ENCODE peak calls at places on chromosomes 2 and 18, in six cellular contexts. One of them, this sample, is unnamed.

GRCh38 chr18:13217971-13218375 is 587 bp upstream of the LDLRAD4 start:
- DNase-seq in sigmoid colon: no peak
- DNase-seq in transverse colon: peak; percentile 35
- DNase-seq in ovary: no peak
- DNase-seq in stomach: no peak
- DNase-seq in K562: no peak
- DNase-seq in this sample: no peak

GRCh38 chr2:46342566-46343315 is 45.5 kb downstream of the EPAS1 start:
- DNase-seq in sigmoid colon: no peak
- DNase-seq in transverse colon: no peak
- DNase-seq in ovary: no peak
- DNase-seq in stomach: no peak
- DNase-seq in K562: no peak
- DNase-seq in this sample: no peak

GRCh38 chr18:57869228-57869627 is 66.1 kb upstream of the ATP8B1 start:
- DNase-seq in sigmoid colon: no peak
- DNase-seq in transverse colon: no peak
- DNase-seq in ovary: no peak
- DNase-seq in stomach: no peak
- DNase-seq in K562: no peak
- DNase-seq in this sample: peak; percentile 12

GRCh38 chr2:203209538-203209937 is 29.3 kb upstream of the CYP20A1 start:
- DNase-seq in sigmoid colon: no peak
- DNase-seq in transverse colon: no peak
- DNase-seq in ovary: no peak
- DNase-seq in stomach: no peak
- DNase-seq in K562: no peak
- DNase-seq in this sample: no peak

GRCh38 chr2:23513881-23514793 is 129.2 kb downstream of the KLHL29 start:
- DNase-seq in sigmoid colon: peak; percentile 86
- DNase-seq in transverse colon: no peak
- DNase-seq in ovary: no peak
- DNase-seq in stomach: no peak
- DNase-seq in K562: no peak
- DNase-seq in this sample: no peak

GRCh38 chr18:33210575-33211189 is 229.8 kb downstream of the CCDC178 start:
- DNase-seq in sigmoid colon: no peak
- DNase-seq in transverse colon: no peak
- DNase-seq in ovary: no peak
- DNase-seq in stomach: no peak
- DNase-seq in K562: peak; percentile 12
- DNase-seq in this sample: no peak

GRCh38 chr2:207688597-207688996 is 22.8 kb upstream of the CCNYL1 start:
- DNase-seq in sigmoid colon: no peak
- DNase-seq in transverse colon: no peak
- DNase-seq in ovary: no peak
- DNase-seq in stomach: no peak
- DNase-seq in K562: no peak
- DNase-seq in this sample: no peak

GRCh38 chr18:74281639-74282358 is 10.0 kb downstream of the CYB5A start:
- DNase-seq in sigmoid colon: peak; percentile 76
- DNase-seq in transverse colon: peak; percentile 21
- DNase-seq in ovary: no peak
- DNase-seq in stomach: no peak
- DNase-seq in K562: no peak
- DNase-seq in this sample: peak; percentile 83

GRCh38 chr2:95310651-95311050 is 13.5 kb downstream of the KCNIP3 start:
- DNase-seq in sigmoid colon: no peak
- DNase-seq in transverse colon: peak; percentile 45
- DNase-seq in ovary: no peak
- DNase-seq in stomach: no peak
- DNase-seq in K562: no peak
- DNase-seq in this sample: no peak

GRCh38 chr2:3535794-3536681 is 16.7 kb upstream of the ADI1 start:
- DNase-seq in sigmoid colon: peak; percentile 86
- DNase-seq in transverse colon: peak; percentile 33
- DNase-seq in ovary: peak; percentile 76
- DNase-seq in stomach: peak; percentile 55
- DNase-seq in K562: peak; percentile 71
- DNase-seq in this sample: no peak

GRCh38 chr2:179250848-179251504 is 13.7 kb downstream of the SESTD1 start:
- DNase-seq in sigmoid colon: no peak
- DNase-seq in transverse colon: no peak
- DNase-seq in ovary: no peak
- DNase-seq in stomach: no peak
- DNase-seq in K562: no peak
- DNase-seq in this sample: no peak

GRCh38 chr2:179253226-179253625 is 11.4 kb downstream of the SESTD1 start:
- DNase-seq in sigmoid colon: no peak
- DNase-seq in transverse colon: no peak
- DNase-seq in ovary: no peak
- DNase-seq in stomach: no peak
- DNase-seq in K562: no peak
- DNase-seq in this sample: no peak

GRCh38 chr2:179250084-179250483 is 14.5 kb downstream of the SESTD1 start:
- DNase-seq in sigmoid colon: no peak
- DNase-seq in transverse colon: no peak
- DNase-seq in ovary: no peak
- DNase-seq in stomach: no peak
- DNase-seq in K562: no peak
- DNase-seq in this sample: no peak

GRCh38 chr2:179251865-179252264 is 12.8 kb downstream of the SESTD1 start:
- DNase-seq in sigmoid colon: no peak
- DNase-seq in transverse colon: no peak
- DNase-seq in ovary: no peak
- DNase-seq in stomach: no peak
- DNase-seq in K562: no peak
- DNase-seq in this sample: no peak

GRCh38 chr2:179252439-179252838 is 12.2 kb downstream of the SESTD1 start:
- DNase-seq in sigmoid colon: no peak
- DNase-seq in transverse colon: no peak
- DNase-seq in ovary: no peak
- DNase-seq in stomach: no peak
- DNase-seq in K562: no peak
- DNase-seq in this sample: no peak
- H3K4me3 ChIP-seq in sigmoid colon: no peak overlapping the region
- H3K4me3 ChIP-seq in transverse colon: no peak overlapping the region
- H3K4me3 ChIP-seq in ovary: no peak overlapping the region
- H3K4me3 ChIP-seq in stomach: no peak overlapping the region
- H3K4me3 ChIP-seq in K562: no peak overlapping the region
- H3K4me3 ChIP-seq in this sample: no peak overlapping the region

GRCh38 chr2:105294844-105295481 is 34.6 kb downstream of the TGFBRAP1 start:
- DNase-seq in sigmoid colon: no peak
- DNase-seq in transverse colon: no peak
- DNase-seq in ovary: peak; percentile 43
- DNase-seq in stomach: peak; percentile 72
- DNase-seq in K562: peak; percentile 67
- DNase-seq in this sample: no peak
- H3K36me3 ChIP-seq in sigmoid colon: peaks cover 79% of the 10 kb centered on the region
- H3K36me3 ChIP-seq in transverse colon: no peaks in the 10 kb centered on the region
- H3K36me3 ChIP-seq in ovary: no peaks in the 10 kb centered on the region
- H3K36me3 ChIP-seq in stomach: peaks cover 87% of the 10 kb centered on the region
- H3K36me3 ChIP-seq in K562: peaks cover 59% of the 10 kb centered on the region
- H3K36me3 ChIP-seq in this sample: peaks cover 88% of the 10 kb centered on the region

GRCh38 chr18:3051718-3052410 is 38.9 kb upstream of the LPIN2 start:
- DNase-seq in sigmoid colon: no peak
- DNase-seq in transverse colon: peak; percentile 67
- DNase-seq in ovary: no peak
- DNase-seq in stomach: peak; percentile 57
- DNase-seq in K562: no peak
- DNase-seq in this sample: no peak
- TF ChIP-seq EP300 in sigmoid colon: no peak
- TF ChIP-seq EP300 in transverse colon: no peak
- TF ChIP-seq EP300 in ovary: no peak
- TF ChIP-seq EP300 in stomach: no peak
- TF ChIP-seq EP300 in K562: no peak
- TF ChIP-seq EP300 in this sample: no peak

DNA sequence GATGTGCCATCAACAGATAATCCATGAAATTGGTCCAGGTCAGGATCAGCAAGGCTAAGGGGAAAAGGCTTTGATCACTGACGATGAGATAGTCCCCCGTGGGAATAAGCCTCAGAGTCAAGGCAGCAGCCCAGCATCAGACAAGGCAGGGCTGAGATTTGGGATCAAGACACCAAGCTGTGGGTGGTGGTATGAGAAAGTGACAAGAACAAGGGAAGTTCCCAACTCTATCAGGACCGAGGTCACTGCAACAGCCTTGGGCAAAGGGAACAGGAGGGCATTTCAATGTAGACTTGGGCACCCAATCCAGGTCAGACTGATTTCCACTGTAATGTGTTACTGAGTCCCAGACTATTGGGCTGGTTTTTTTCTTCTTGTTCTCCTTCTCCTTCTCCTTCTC is 18.7 kb downstream of the PLEK start:
- DNase-seq in sigmoid colon: no peak
- DNase-seq in transverse colon: no peak
- DNase-seq in ovary: no peak
- DNase-seq in stomach: no peak
- DNase-seq in K562: no peak
- DNase-seq in this sample: no peak
- H3K4me3 ChIP-seq in sigmoid colon: no peak overlapping the region
- H3K4me3 ChIP-seq in transverse colon: no peak overlapping the region
- H3K4me3 ChIP-seq in ovary: no peak overlapping the region
- H3K4me3 ChIP-seq in stomach: no peak overlapping the region
- H3K4me3 ChIP-seq in K562: no peak overlapping the region
- H3K4me3 ChIP-seq in this sample: no peak overlapping the region

GRCh38 chr2:86031151-86031550 is 74.5 kb downstream of the POLR1A start:
- DNase-seq in sigmoid colon: no peak
- DNase-seq in transverse colon: no peak
- DNase-seq in ovary: no peak
- DNase-seq in stomach: no peak
- DNase-seq in K562: no peak
- DNase-seq in this sample: no peak
- H3K36me3 ChIP-seq in sigmoid colon: peaks cover 84% of the 10 kb centered on the region
- H3K36me3 ChIP-seq in transverse colon: no peaks in the 10 kb centered on the region
- H3K36me3 ChIP-seq in ovary: no peaks in the 10 kb centered on the region
- H3K36me3 ChIP-seq in stomach: peaks cover 94% of the 10 kb centered on the region
- H3K36me3 ChIP-seq in K562: peaks cover 100% of the 10 kb centered on the region
- H3K36me3 ChIP-seq in this sample: peaks cover 50% of the 10 kb centered on the region

GRCh38 chr2:227759411-227760113 is 13.9 kb downstream of the SCYGR8 start:
- DNase-seq in sigmoid colon: no peak
- DNase-seq in transverse colon: no peak
- DNase-seq in ovary: no peak
- DNase-seq in stomach: no peak
- DNase-seq in K562: no peak
- DNase-seq in this sample: no peak

GRCh38 chr2:227765788-227766187 is 20.1 kb downstream of the SCYGR8 start:
- DNase-seq in sigmoid colon: no peak
- DNase-seq in transverse colon: no peak
- DNase-seq in ovary: no peak
- DNase-seq in stomach: no peak
- DNase-seq in K562: no peak
- DNase-seq in this sample: no peak

GRCh38 chr2:227767830-227768229 is 22.1 kb downstream of the SCYGR8 start:
- DNase-seq in sigmoid colon: no peak
- DNase-seq in transverse colon: no peak
- DNase-seq in ovary: no peak
- DNase-seq in stomach: no peak
- DNase-seq in K562: no peak
- DNase-seq in this sample: no peak

GRCh38 chr2:227766361-227766883 is 20.7 kb downstream of the SCYGR8 start:
- DNase-seq in sigmoid colon: peak; percentile 87
- DNase-seq in transverse colon: peak; percentile 85
- DNase-seq in ovary: peak; percentile 68
- DNase-seq in stomach: peak; percentile 85
- DNase-seq in K562: peak; percentile 64
- DNase-seq in this sample: no peak

GRCh38 chr2:227761734-227762476 is 16.2 kb downstream of the SCYGR8 start:
- DNase-seq in sigmoid colon: no peak
- DNase-seq in transverse colon: no peak
- DNase-seq in ovary: no peak
- DNase-seq in stomach: no peak
- DNase-seq in K562: no peak
- DNase-seq in this sample: no peak
- TF ChIP-seq EP300 in sigmoid colon: no peak
- TF ChIP-seq EP300 in transverse colon: no peak
- TF ChIP-seq EP300 in ovary: no peak
- TF ChIP-seq EP300 in stomach: no peak
- TF ChIP-seq EP300 in K562: no peak
- TF ChIP-seq EP300 in this sample: no peak

GRCh38 chr2:152242787-152243472 is 67.4 kb upstream of the STAM2 start:
- DNase-seq in sigmoid colon: no peak
- DNase-seq in transverse colon: no peak
- DNase-seq in ovary: no peak
- DNase-seq in stomach: no peak
- DNase-seq in K562: no peak
- DNase-seq in this sample: no peak
- H3K4me3 ChIP-seq in sigmoid colon: no peak overlapping the region
- H3K4me3 ChIP-seq in transverse colon: no peak overlapping the region
- H3K4me3 ChIP-seq in ovary: no peak overlapping the region
- H3K4me3 ChIP-seq in stomach: no peak overlapping the region
- H3K4me3 ChIP-seq in K562: no peak overlapping the region
- H3K4me3 ChIP-seq in this sample: no peak overlapping the region

GRCh38 chr2:177433402-177433801 is 40.8 kb downstream of the AGPS start:
- DNase-seq in sigmoid colon: no peak
- DNase-seq in transverse colon: no peak
- DNase-seq in ovary: no peak
- DNase-seq in stomach: no peak
- DNase-seq in K562: no peak
- DNase-seq in this sample: no peak

GRCh38 chr2:177429688-177430325 is 37.2 kb downstream of the AGPS start:
- DNase-seq in sigmoid colon: no peak
- DNase-seq in transverse colon: no peak
- DNase-seq in ovary: no peak
- DNase-seq in stomach: no peak
- DNase-seq in K562: no peak
- DNase-seq in this sample: no peak

GRCh38 chr2:177434475-177434874 is 41.9 kb downstream of the AGPS start:
- DNase-seq in sigmoid colon: no peak
- DNase-seq in transverse colon: no peak
- DNase-seq in ovary: no peak
- DNase-seq in stomach: no peak
- DNase-seq in K562: no peak
- DNase-seq in this sample: no peak

GRCh38 chr2:177430425-177430824 is 37.9 kb downstream of the AGPS start:
- DNase-seq in sigmoid colon: no peak
- DNase-seq in transverse colon: no peak
- DNase-seq in ovary: no peak
- DNase-seq in stomach: no peak
- DNase-seq in K562: no peak
- DNase-seq in this sample: no peak

DNA sequence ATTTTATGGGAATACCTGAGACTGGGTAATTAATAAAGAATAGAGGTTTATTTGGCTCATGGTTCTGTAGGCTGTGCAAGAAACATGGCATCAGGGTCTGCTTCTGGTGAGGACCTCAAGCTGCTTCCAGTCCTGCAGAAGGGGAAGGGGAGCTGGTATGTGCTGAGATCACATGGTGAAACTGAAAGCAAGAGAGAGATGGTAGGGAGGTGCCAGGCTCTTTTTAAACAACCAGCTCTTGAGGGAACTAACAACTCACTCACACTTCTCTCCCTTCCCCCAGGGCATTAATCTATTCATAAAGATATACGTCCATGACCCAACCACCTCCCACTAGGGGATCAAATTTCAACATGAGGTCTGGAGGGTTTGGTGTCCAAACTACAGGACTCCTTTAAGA is 40.1 kb downstream of the AGPS start:
- DNase-seq in sigmoid colon: no peak
- DNase-seq in transverse colon: no peak
- DNase-seq in ovary: no peak
- DNase-seq in stomach: no peak
- DNase-seq in K562: no peak
- DNase-seq in this sample: no peak
- H3K36me3 ChIP-seq in sigmoid colon: peaks cover 11% of the 10 kb centered on the region
- H3K36me3 ChIP-seq in transverse colon: no peaks in the 10 kb centered on the region
- H3K36me3 ChIP-seq in ovary: no peaks in the 10 kb centered on the region
- H3K36me3 ChIP-seq in stomach: peaks cover 16% of the 10 kb centered on the region
- H3K36me3 ChIP-seq in K562: peaks cover 34% of the 10 kb centered on the region
- H3K36me3 ChIP-seq in this sample: no peaks in the 10 kb centered on the region

This sample was measured in esophagus muscularis mucosa.